ENCODE peak calls at places on chromosomes 6 and 20, in five cellular contexts. S is fibroblast of mammary gland, H is lower leg skin, I is lung, N is hypothalamus. O is an unnamed sample.
A peak's percentile ranks its signal among the peaks of the same experiment; 100 is the strongest.

GRCh38 chr6:43076093-43076927 is at the start of gene PTK7:
- DNase-seq in S (peak; percentile 36), H (no peak), I (peak; percentile 56), N (no peak), O (no peak)

GRCh38 chr6:71310261-71310660 is 21.6 kb downstream of the OGFRL1 start:
- DNase-seq in S (no peak), H (no peak), I (no peak), N (no peak), O (no peak)

GRCh38 chr20:34037121-34037520 is 43.4 kb downstream of the RALY start:
- DNase-seq in S (no peak), H (no peak), I (no peak), N (no peak), O (no peak)

GRCh38 chr20:39630215-39630614 is 668.1 kb downstream of the DHX35 start:
- DNase-seq in S (peak; percentile 55), H (no peak), I (no peak), N (no peak), O (no peak)

GRCh38 chr20:57605878-57606277 is 14.3 kb downstream of the ZBP1 start:
- DNase-seq in S (no peak), H (no peak), I (no peak), N (no peak), O (no peak)

GRCh38 chr6:146433881-146434741 is 109.5 kb upstream of the RAB32 start:
- DNase-seq in S (peak; percentile 11), H (no peak), I (no peak), N (no peak), O (no peak)

GRCh38 chr6:71387179-71387578 is 98.6 kb downstream of the OGFRL1 start:
- DNase-seq in S (peak; percentile 88), H (no peak), I (no peak), N (no peak), O (no peak)

GRCh38 chr6:135880066-135880972 is 28.8 kb downstream of the PDE7B start:
- DNase-seq in S (peak; percentile 84), H (no peak), I (no peak), N (no peak), O (no peak)

GRCh38 chr6:152673233-152673632 is 24.5 kb upstream of the MYCT1 start:
- DNase-seq in S (no peak), H (no peak), I (no peak), N (no peak), O (no peak)

GRCh38 chr6:149864578-149865535 is 698 bp upstream of the LRP11 start:
- DNase-seq in S (peak; percentile 81), H (no peak), I (no peak), N (peak; percentile 41), O (no peak)

GRCh38 chr6:118325220-118325860 is 222.8 kb upstream of the PLN start:
- DNase-seq in S (peak; percentile 24), H (no peak), I (no peak), N (no peak), O (no peak)

GRCh38 chr6:121600389-121601233 is 165.2 kb downstream of the GJA1 start:
- DNase-seq in S (no peak), H (no peak), I (no peak), N (no peak), O (no peak)

GRCh38 chr6:34056301-34056700 is 89.6 kb downstream of the GRM4 start:
- DNase-seq in S (peak; percentile 78), H (peak; percentile 89), I (peak; percentile 67), N (no peak), O (no peak)

GRCh38 chr20:1185316-1185741 is 548 bp upstream of the TMEM74B start:
- DNase-seq in S (no peak), H (no peak), I (no peak), N (no peak), O (no peak)

GRCh38 chr6:2853766-2854393 is 12.2 kb upstream of the SERPINB1 start:
- DNase-seq in S (peak; percentile 87), H (no peak), I (no peak), N (no peak), O (peak; percentile 80)

GRCh38 chr6:168611691-168612090 is 170.7 kb downstream of the SMOC2 start:
- DNase-seq in S (no peak), H (peak; percentile 82), I (no peak), N (no peak), O (no peak)

GRCh38 chr6:28695671-28696537 is 170.2 kb downstream of the GPX5 start:
- DNase-seq in S (peak; percentile 69), H (no peak), I (no peak), N (no peak), O (no peak)

GRCh38 chr6:84645000-84645399 is 119.4 kb downstream of the TBX18 start:
- DNase-seq in S (peak; percentile 76), H (no peak), I (no peak), N (no peak), O (no peak)

GRCh38 chr20:20322912-20323311 is 45.0 kb upstream of the INSM1 start:
- DNase-seq in S (no peak), H (no peak), I (no peak), N (no peak), O (no peak)

GRCh38 chr20:48767269-48767960 is 60.4 kb downstream of the PREX1 start:
- DNase-seq in S (no peak), H (no peak), I (no peak), N (no peak), O (no peak)

O was measured in glomerular endothelial cell.